ENCODE peak calls at places on chromosomes 13 and 19, in nine cellular contexts. H is SW480; E is IMR-90; T is stimulated activated CD8-positive, alpha-beta memory T cell treated with anti-CD3 and anti-CD28 coated beads, Interleukin-2, amount 100 ng/mL, for 1 hour; C is hepatocyte; U is stimulated activated CD4-positive, alpha-beta T cell treated with anti-CD3 and anti-CD28 coated beads, Interleukin-15, amount 100 ng/mL, for 24 hours; V is caudate nucleus; D is D341Med; L is GM03348. P is an unnamed sample.

GRCh38 chr13:112725346-112726017 is 35.6 kb downstream of the ATP11A start:
- DNase-seq in H (peak), E (peak), T (no peak), C (no peak), U (no peak), V (peak), D (no peak), L (no peak), P (peak)

GRCh38 chr19:42095814-42096230 is 19.9 kb downstream of the ZNF574 start:
- DNase-seq in H (no peak), E (no peak), T (no peak), C (no peak), U (peak), V (no peak), D (no peak), L (no peak), P (no peak)

GRCh38 chr19:16541526-16542044 is 652 bp downstream of the CHERP start:
- DNase-seq in H (no peak), E (peak), T (no peak), C (peak), U (peak), V (no peak), D (peak), L (no peak), P (peak)

GRCh38 chr13:21738636-21739035 is 67.8 kb downstream of the FGF9 start:
- DNase-seq in H (no peak), E (no peak), T (no peak), C (no peak), U (no peak), V (no peak), D (no peak), L (no peak), P (peak)

GRCh38 chr19:41785653-41786052 is 10.7 kb upstream of the CEACAM3 start:
- DNase-seq in H (peak), E (peak), T (peak), C (peak), U (peak), V (peak), D (peak), L (peak), P (peak)

GRCh38 chr19:33220735-33221134 is 4.9 kb downstream of the SLC7A10 start:
- DNase-seq in H (no peak), E (no peak), T (no peak), C (no peak), U (no peak), V (no peak), D (no peak), L (no peak), P (no peak)

GRCh38 chr13:79870766-79871165 is 389.8 kb downstream of the NDFIP2 start:
- DNase-seq in H (no peak), E (peak), T (no peak), C (no peak), U (no peak), V (no peak), D (no peak), L (no peak), P (no peak)

GRCh38 chr19:12778020-12778904 is 2.9 kb upstream of the HOOK2 start:
- DNase-seq in H (peak), E (peak), T (no peak), C (peak), U (peak), V (peak), D (peak), L (peak), P (peak)

GRCh38 chr19:17107546-17108452 is 32.2 kb downstream of the MYO9B start:
- DNase-seq in H (peak), E (peak), T (no peak), C (peak), U (peak), V (peak), D (no peak), L (peak), P (peak)

GRCh38 chr19:21835429-21835809 is 563 bp downstream of the ZNF43 start:
- DNase-seq in H (no peak), E (no peak), T (no peak), C (no peak), U (peak), V (no peak), D (no peak), L (no peak), P (no peak)

GRCh38 chr19:49214701-49215100 is 57.1 kb downstream of the TRPM4 start:
- DNase-seq in H (no peak), E (no peak), T (no peak), C (no peak), U (no peak), V (no peak), D (no peak), L (no peak), P (no peak)

GRCh38 chr13:113458218-113459065 is 5.2 kb upstream of the ADPRHL1 start:
- DNase-seq in H (no peak), E (peak), T (no peak), C (no peak), U (no peak), V (no peak), D (peak), L (no peak), P (peak)

GRCh38 chr19:19606021-19606420 is 12.5 kb downstream of the PBX4 start:
- DNase-seq in H (peak), E (peak), T (no peak), C (peak), U (peak), V (no peak), D (no peak), L (no peak), P (peak)

GRCh38 chr19:35704218-35704617 is at the start of gene ZBTB32:
- DNase-seq in H (no peak), E (peak), T (no peak), C (no peak), U (peak), V (no peak), D (no peak), L (peak), P (peak)

GRCh38 chr19:41264581-41265375 is 606 bp downstream of the HNRNPUL1 start:
- DNase-seq in H (peak), E (peak), T (peak), C (peak), U (peak), V (no peak), D (peak), L (peak), P (peak)

GRCh38 chr19:45908956-45909355 is 5.6 kb downstream of the NANOS2 start:
- DNase-seq in H (no peak), E (peak), T (no peak), C (no peak), U (no peak), V (no peak), D (no peak), L (no peak), P (no peak)

GRCh38 chr13:105997436-105998232 is 537.8 kb downstream of the EFNB2 start:
- DNase-seq in H (no peak), E (no peak), T (no peak), C (no peak), U (no peak), V (peak), D (no peak), L (peak), P (peak)

GRCh38 chr19:30669329-30670010 is 297.3 kb downstream of the ZNF536 start:
- DNase-seq in H (peak), E (peak), T (peak), C (peak), U (peak), V (peak), D (peak), L (peak), P (peak)

GRCh38 chr13:73142091-73142490 is 83.3 kb downstream of the KLF5 start:
- DNase-seq in H (no peak), E (no peak), T (no peak), C (no peak), U (no peak), V (no peak), D (no peak), L (no peak), P (peak)

GRCh38 chr19:29259153-29259552 is 46.2 kb upstream of the UQCRFS1 start:
- DNase-seq in H (peak), E (no peak), T (no peak), C (no peak), U (no peak), V (no peak), D (no peak), L (no peak), P (no peak)

P was measured in SJCRH30.